ENCODE peak calls at places on chromosomes 3 and 15, in four cellular contexts. L, B, O and A are unnamed samples.

GRCh38 chr15:64009798-64010241 is 36.5 kb downstream of the DAPK2 start:
- DNase-seq in L (peak; percentile 56), B (peak; percentile 19), O (no peak), A (no peak)

GRCh38 chr15:66581972-66582537 is 16.3 kb upstream of the LCTL start:
- DNase-seq in L (no peak), B (peak; percentile 47), O (no peak), A (peak; percentile 23)

GRCh38 chr3:117873236-117873635 is 1161.4 kb downstream of the IGSF11 start:
- DNase-seq in L (no peak), B (peak; percentile 51), O (no peak), A (no peak)

GRCh38 chr3:59783468-59783988 is 733.7 kb upstream of the CFAP20DC start:
- DNase-seq in L (no peak), B (no peak), O (no peak), A (no peak)

GRCh38 chr15:89681146-89681545 is 2.0 kb upstream of the PLIN1 start:
- DNase-seq in L (no peak), B (no peak), O (no peak), A (no peak)

GRCh38 chr3:24596626-24597025 is 102.0 kb upstream of the THRB start:
- DNase-seq in L (no peak), B (no peak), O (no peak), A (no peak)

GRCh38 chr15:73464602-73465001 is 21.6 kb downstream of the REC114 start:
- DNase-seq in L (no peak), B (peak; percentile 3), O (no peak), A (no peak)

GRCh38 chr3:46628980-46629379 is 16.7 kb downstream of the FAM240A start:
- DNase-seq in L (no peak), B (no peak), O (no peak), A (peak; percentile 41)

GRCh38 chr3:110419571-110419970 is 652.0 kb upstream of the NECTIN3 start:
- DNase-seq in L (no peak), B (peak; percentile 28), O (no peak), A (peak; percentile 83)

GRCh38 chr3:37995652-37996641 is 5.4 kb downstream of the VILL start:
- DNase-seq in L (no peak), B (peak; percentile 23), O (no peak), A (no peak)

GRCh38 chr3:85081191-85081895 is 122.6 kb downstream of the CADM2 start:
- DNase-seq in L (no peak), B (peak; percentile 94), O (no peak), A (no peak)

GRCh38 chr3:49801160-49801559 is 1.5 kb upstream of the CDHR4 start:
- DNase-seq in L (no peak), B (no peak), O (no peak), A (no peak)
- H3K4me3 ChIP-seq in L (no peak overlapping the region), B (no peak overlapping the region), O (no peak overlapping the region), A (no peak overlapping the region)

GRCh38 chr3:114336857-114337256 is 43.0 kb downstream of the TIGIT start:
- DNase-seq in L (no peak), B (no peak), O (no peak), A (no peak)

GRCh38 chr3:114333180-114333922 is 39.5 kb downstream of the TIGIT start:
- DNase-seq in L (no peak), B (peak; percentile 6), O (no peak), A (peak; percentile 7)

GRCh38 chr3:114333923-114334240 is 40.1 kb downstream of the TIGIT start:
- DNase-seq in L (no peak), B (no peak), O (no peak), A (no peak)

GRCh38 chr3:114338651-114339357 is 45.0 kb downstream of the TIGIT start:
- DNase-seq in L (no peak), B (no peak), O (no peak), A (no peak)

GRCh38 chr3:114336122-114336697 is 42.4 kb downstream of the TIGIT start:
- DNase-seq in L (no peak), B (peak; percentile 26), O (no peak), A (peak; percentile 4)
- TF ChIP-seq CTCF in L (peak; percentile 61), B (peak; percentile 48), O (no peak), A (peak; percentile 29)

GRCh38 chr3:190568036-190568435 is 54.2 kb downstream of the IL1RAP start:
- DNase-seq in L (no peak), B (no peak), O (no peak), A (no peak)

GRCh38 chr3:190564175-190564574 is 50.3 kb downstream of the IL1RAP start:
- DNase-seq in L (no peak), B (no peak), O (no peak), A (no peak)

GRCh38 chr3:190560284-190560895 is 46.5 kb downstream of the IL1RAP start:
- DNase-seq in L (no peak), B (no peak), O (no peak), A (no peak)

GRCh38 chr3:190562866-190563525 is 49.1 kb downstream of the IL1RAP start:
- DNase-seq in L (no peak), B (peak; percentile 40), O (no peak), A (peak; percentile 35)

DNA sequence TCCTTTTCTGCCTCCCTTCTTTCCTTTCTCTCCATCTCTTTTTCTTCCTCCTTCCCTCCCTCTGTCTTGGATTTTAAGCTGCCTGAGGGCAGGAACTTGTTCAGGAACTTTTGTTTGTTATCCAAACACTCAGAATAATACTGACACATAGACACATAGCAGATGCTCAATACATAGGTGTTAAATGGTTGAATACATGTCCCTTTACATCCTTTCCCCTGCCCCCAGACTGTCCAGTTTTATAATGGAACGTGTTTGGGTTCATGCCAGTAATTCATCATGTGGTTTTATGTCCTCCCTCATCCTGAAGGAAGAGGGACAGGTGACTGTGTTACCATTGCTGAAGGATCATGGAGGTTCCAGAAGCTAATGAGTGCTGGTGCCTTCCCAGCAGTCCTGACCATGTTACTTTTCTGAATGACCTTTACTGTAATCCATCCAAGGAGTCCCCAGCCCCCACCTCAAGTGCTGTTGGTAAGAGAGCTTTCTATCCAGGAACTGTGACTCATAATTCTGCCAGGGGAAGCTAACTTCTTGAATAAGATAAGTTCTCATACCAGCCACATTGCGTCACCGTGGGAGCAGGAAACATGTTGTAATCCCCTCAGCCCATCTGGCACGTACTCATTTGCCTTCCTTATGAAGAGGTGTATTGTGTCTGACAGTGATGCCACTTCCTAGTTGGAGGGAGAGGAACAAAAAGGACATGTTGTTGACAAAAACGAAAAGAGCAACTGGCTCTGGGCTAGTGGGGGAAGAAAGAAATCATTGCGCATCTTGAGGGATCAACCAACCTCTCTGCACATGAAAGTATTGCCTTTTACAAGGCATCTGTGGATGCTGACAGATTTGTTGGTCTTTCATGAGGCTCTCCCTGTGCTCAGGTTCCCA is 52.4 kb downstream of the IL1RAP start:
- DNase-seq in L (no peak), B (peak; percentile 99), O (peak; percentile 89), A (peak; percentile 100)
- H3K4me3 ChIP-seq in L (no peak overlapping the region), B (no peak overlapping the region), O (no peak overlapping the region), A (no peak overlapping the region)

DNA sequence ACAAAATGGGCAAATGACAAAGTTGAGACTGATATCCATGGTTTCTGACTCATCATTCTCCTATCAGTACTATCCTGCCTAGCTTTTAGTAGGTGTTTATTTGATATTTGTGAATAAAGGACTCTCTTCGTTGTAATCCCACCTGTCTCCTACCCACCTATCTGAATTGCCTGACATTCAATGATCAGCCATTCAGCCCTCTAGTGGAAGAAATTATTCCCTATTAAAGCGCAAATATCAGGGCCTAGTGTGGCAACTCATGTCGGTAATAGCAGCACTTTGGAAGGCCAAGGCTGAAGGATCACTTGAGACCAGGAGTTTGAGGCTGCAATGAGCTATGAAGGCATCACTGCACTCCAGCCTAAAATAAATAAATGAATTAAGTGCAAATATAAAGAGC is 195.7 kb upstream of the SETMAR start:
- DNase-seq in L (no peak), B (no peak), O (no peak), A (no peak)
- TF ChIP-seq CTCF in L (no peak), B (no peak), O (no peak), A (no peak)

GRCh38 chr3:124779751-124780191 is 49.5 kb downstream of the UMPS start:
- DNase-seq in L (no peak), B (no peak), O (no peak), A (no peak)

GRCh38 chr3:124779116-124779515 is 48.9 kb downstream of the UMPS start:
- DNase-seq in L (no peak), B (no peak), O (no peak), A (no peak)

GRCh38 chr3:124780767-124781485 is 50.7 kb downstream of the UMPS start:
- DNase-seq in L (no peak), B (peak; percentile 77), O (peak; percentile 93), A (peak; percentile 77)

GRCh38 chr3:124781706-124782376 is 51.6 kb downstream of the UMPS start:
- DNase-seq in L (no peak), B (no peak), O (no peak), A (peak; percentile 53)

DNA sequence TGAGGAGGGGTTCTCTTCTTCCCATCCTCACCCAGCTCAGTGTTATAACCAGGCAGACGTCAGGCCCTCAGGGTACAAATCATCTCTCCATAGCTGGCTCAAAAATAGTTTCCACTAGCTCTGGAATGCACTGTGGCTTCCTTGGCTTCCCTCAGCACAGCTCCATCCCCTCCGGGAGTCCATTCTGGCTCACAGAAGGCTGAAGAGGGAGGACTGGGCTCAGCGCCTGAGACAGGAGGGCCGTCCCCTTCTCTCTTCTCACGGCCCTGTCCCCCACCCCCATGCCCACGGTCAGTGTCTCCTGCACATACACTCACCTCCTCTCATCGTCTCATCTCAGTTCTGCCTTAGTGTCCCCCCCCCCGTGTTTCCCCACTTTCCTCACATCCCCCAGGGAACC is 50.1 kb downstream of the UMPS start:
- DNase-seq in L (no peak), B (peak; percentile 89), O (peak; percentile 92), A (peak; percentile 76)
- H3K4me3 ChIP-seq in L (no peak overlapping the region), B (peak overlapping the region; percentile 17), O (peak overlapping the region; percentile 18), A (no peak overlapping the region)

DNA sequence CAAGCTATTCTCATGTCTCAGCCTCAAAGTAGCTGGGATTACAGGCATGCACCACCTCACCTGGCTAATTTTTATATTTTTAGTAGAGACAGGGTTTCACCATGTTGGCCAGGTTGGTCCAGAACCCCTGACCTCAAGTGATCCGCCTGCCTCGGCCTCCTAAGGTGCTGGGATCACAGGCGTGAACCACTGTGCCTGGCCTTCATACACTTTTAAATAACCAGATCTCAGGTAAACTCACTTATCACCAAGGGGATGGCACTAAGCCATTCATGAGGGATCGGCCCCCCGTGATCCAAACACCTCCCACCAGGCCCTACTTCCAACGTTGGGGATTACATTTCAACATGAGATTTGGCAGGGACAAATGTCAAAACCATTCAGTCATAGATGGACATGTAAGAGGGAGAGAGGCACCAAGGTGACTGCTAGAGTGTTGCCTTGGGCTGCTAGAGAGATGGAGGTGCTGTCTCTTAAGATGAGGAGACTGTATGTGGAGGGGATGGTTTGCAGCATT is 13.3 kb upstream of the DOCK3 start:
- DNase-seq in L (no peak), B (no peak), O (peak; percentile 27), A (no peak)
- TF ChIP-seq CTCF in L (no peak), B (no peak), O (no peak), A (no peak)

DNA sequence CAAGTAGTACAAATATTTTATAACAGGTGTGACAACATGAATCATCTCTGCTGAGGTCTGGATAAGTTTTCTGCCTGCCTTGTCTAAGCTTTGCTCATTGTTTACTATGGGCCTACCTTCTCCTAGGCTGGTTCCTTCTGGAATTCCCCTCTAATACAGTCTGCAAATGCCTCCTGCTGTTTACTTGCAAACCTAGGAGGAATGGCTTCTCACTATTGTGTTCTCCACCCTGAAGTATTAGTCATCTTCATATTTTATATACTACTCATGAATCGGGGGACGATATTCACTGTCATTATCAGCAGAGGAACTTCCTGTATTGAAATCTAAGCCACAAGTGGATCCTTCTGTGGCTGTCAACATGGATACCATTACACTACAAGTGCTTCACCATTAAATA is 154.8 kb downstream of the PLCL2 start:
- DNase-seq in L (no peak), B (peak; percentile 94), O (no peak), A (peak; percentile 67)
- H3K4me3 ChIP-seq in L (no peak overlapping the region), B (no peak overlapping the region), O (no peak overlapping the region), A (no peak overlapping the region)